ENCODE peak calls at places on chromosomes 2 and 18, in eight cellular contexts. One of them, this sample, is unnamed.

GRCh38 chr2:122704109-122704563 is 948.7 kb downstream of the TSN start:
- DNase-seq in neural crest cell: no peak
- DNase-seq in fibroblast of lung: no peak
- DNase-seq in AG10803: peak
- DNase-seq in CD4-positive, alpha-beta memory T cell: no peak
- DNase-seq in left ventricle myocardium superior: no peak
- DNase-seq in HTR-8/SVneo: no peak
- DNase-seq in Right ventricle myocardium superior: no peak
- DNase-seq in this sample: no peak

GRCh38 chr2:158381205-158381604 is 75.3 kb downstream of the CCDC148 start:
- DNase-seq in neural crest cell: no peak
- DNase-seq in fibroblast of lung: no peak
- DNase-seq in AG10803: no peak
- DNase-seq in CD4-positive, alpha-beta memory T cell: no peak
- DNase-seq in left ventricle myocardium superior: no peak
- DNase-seq in HTR-8/SVneo: no peak
- DNase-seq in Right ventricle myocardium superior: no peak
- DNase-seq in this sample: no peak

GRCh38 chr2:175834472-175834871 is 167.6 kb downstream of the LNPK start:
- DNase-seq in neural crest cell: peak
- DNase-seq in fibroblast of lung: peak
- DNase-seq in AG10803: no peak
- DNase-seq in CD4-positive, alpha-beta memory T cell: no peak
- DNase-seq in left ventricle myocardium superior: no peak
- DNase-seq in HTR-8/SVneo: no peak
- DNase-seq in Right ventricle myocardium superior: no peak
- DNase-seq in this sample: no peak

GRCh38 chr2:8872821-8873432 is 35.5 kb upstream of the KIDINS220 start:
- DNase-seq in neural crest cell: no peak
- DNase-seq in fibroblast of lung: peak
- DNase-seq in AG10803: peak
- DNase-seq in CD4-positive, alpha-beta memory T cell: no peak
- DNase-seq in left ventricle myocardium superior: no peak
- DNase-seq in HTR-8/SVneo: peak
- DNase-seq in Right ventricle myocardium superior: no peak
- DNase-seq in this sample: peak

GRCh38 chr2:160943429-160943828 is 216.8 kb upstream of the TANK start:
- DNase-seq in neural crest cell: no peak
- DNase-seq in fibroblast of lung: no peak
- DNase-seq in AG10803: no peak
- DNase-seq in CD4-positive, alpha-beta memory T cell: no peak
- DNase-seq in left ventricle myocardium superior: no peak
- DNase-seq in HTR-8/SVneo: no peak
- DNase-seq in Right ventricle myocardium superior: no peak
- DNase-seq in this sample: no peak

GRCh38 chr2:67825476-67825875 is 237.3 kb downstream of the C1D start:
- DNase-seq in neural crest cell: no peak
- DNase-seq in fibroblast of lung: peak
- DNase-seq in AG10803: peak
- DNase-seq in CD4-positive, alpha-beta memory T cell: no peak
- DNase-seq in left ventricle myocardium superior: no peak
- DNase-seq in HTR-8/SVneo: peak
- DNase-seq in Right ventricle myocardium superior: no peak
- DNase-seq in this sample: no peak

GRCh38 chr2:39091535-39091934 is 29.3 kb downstream of the SOS1 start:
- DNase-seq in neural crest cell: no peak
- DNase-seq in fibroblast of lung: no peak
- DNase-seq in AG10803: no peak
- DNase-seq in CD4-positive, alpha-beta memory T cell: no peak
- DNase-seq in left ventricle myocardium superior: no peak
- DNase-seq in HTR-8/SVneo: no peak
- DNase-seq in Right ventricle myocardium superior: no peak
- DNase-seq in this sample: no peak

GRCh38 chr2:119119076-119119710 is 39.4 kb downstream of the C1QL2 start:
- DNase-seq in neural crest cell: no peak
- DNase-seq in fibroblast of lung: no peak
- DNase-seq in AG10803: no peak
- DNase-seq in CD4-positive, alpha-beta memory T cell: no peak
- DNase-seq in left ventricle myocardium superior: no peak
- DNase-seq in HTR-8/SVneo: no peak
- DNase-seq in Right ventricle myocardium superior: no peak
- DNase-seq in this sample: no peak

GRCh38 chr2:132615329-132616085 is 54.5 kb downstream of the LYPD1 start:
- DNase-seq in neural crest cell: no peak
- DNase-seq in fibroblast of lung: no peak
- DNase-seq in AG10803: no peak
- DNase-seq in CD4-positive, alpha-beta memory T cell: no peak
- DNase-seq in left ventricle myocardium superior: no peak
- DNase-seq in HTR-8/SVneo: no peak
- DNase-seq in Right ventricle myocardium superior: no peak
- DNase-seq in this sample: no peak

GRCh38 chr18:79403723-79404566 is 8.2 kb downstream of the NFATC1 start:
- DNase-seq in neural crest cell: no peak
- DNase-seq in fibroblast of lung: no peak
- DNase-seq in AG10803: peak
- DNase-seq in CD4-positive, alpha-beta memory T cell: no peak
- DNase-seq in left ventricle myocardium superior: peak
- DNase-seq in HTR-8/SVneo: no peak
- DNase-seq in Right ventricle myocardium superior: peak
- DNase-seq in this sample: no peak

GRCh38 chr2:113974727-113975126 is 84.8 kb downstream of the ACTR3 start:
- DNase-seq in neural crest cell: no peak
- DNase-seq in fibroblast of lung: no peak
- DNase-seq in AG10803: no peak
- DNase-seq in CD4-positive, alpha-beta memory T cell: no peak
- DNase-seq in left ventricle myocardium superior: no peak
- DNase-seq in HTR-8/SVneo: no peak
- DNase-seq in Right ventricle myocardium superior: no peak
- DNase-seq in this sample: no peak

GRCh38 chr2:227443889-227444568 is 27.9 kb upstream of the AGFG1 start:
- DNase-seq in neural crest cell: no peak
- DNase-seq in fibroblast of lung: no peak
- DNase-seq in AG10803: no peak
- DNase-seq in CD4-positive, alpha-beta memory T cell: no peak
- DNase-seq in left ventricle myocardium superior: no peak
- DNase-seq in HTR-8/SVneo: no peak
- DNase-seq in Right ventricle myocardium superior: no peak
- DNase-seq in this sample: no peak

GRCh38 chr2:152561251-152561650 is 156.0 kb downstream of the PRPF40A start:
- DNase-seq in neural crest cell: no peak
- DNase-seq in fibroblast of lung: no peak
- DNase-seq in AG10803: no peak
- DNase-seq in CD4-positive, alpha-beta memory T cell: no peak
- DNase-seq in left ventricle myocardium superior: no peak
- DNase-seq in HTR-8/SVneo: no peak
- DNase-seq in Right ventricle myocardium superior: no peak
- DNase-seq in this sample: no peak

GRCh38 chr18:33440011-33440383 is 524 bp downstream of the CCDC178 start:
- DNase-seq in neural crest cell: peak
- DNase-seq in fibroblast of lung: peak
- DNase-seq in AG10803: peak
- DNase-seq in CD4-positive, alpha-beta memory T cell: no peak
- DNase-seq in left ventricle myocardium superior: peak
- DNase-seq in HTR-8/SVneo: no peak
- DNase-seq in Right ventricle myocardium superior: no peak
- DNase-seq in this sample: no peak

GRCh38 chr2:43070676-43071491 is 155.5 kb downstream of the ZFP36L2 start:
- DNase-seq in neural crest cell: peak
- DNase-seq in fibroblast of lung: no peak
- DNase-seq in AG10803: no peak
- DNase-seq in CD4-positive, alpha-beta memory T cell: no peak
- DNase-seq in left ventricle myocardium superior: peak
- DNase-seq in HTR-8/SVneo: no peak
- DNase-seq in Right ventricle myocardium superior: no peak
- DNase-seq in this sample: no peak

GRCh38 chr2:38371235-38371634 is 5.8 kb downstream of the ATL2 start:
- DNase-seq in neural crest cell: no peak
- DNase-seq in fibroblast of lung: no peak
- DNase-seq in AG10803: no peak
- DNase-seq in CD4-positive, alpha-beta memory T cell: no peak
- DNase-seq in left ventricle myocardium superior: no peak
- DNase-seq in HTR-8/SVneo: no peak
- DNase-seq in Right ventricle myocardium superior: no peak
- DNase-seq in this sample: no peak

GRCh38 chr2:200966770-200967169 is 3.3 kb upstream of the ORC2 start:
- DNase-seq in neural crest cell: no peak
- DNase-seq in fibroblast of lung: peak
- DNase-seq in AG10803: peak
- DNase-seq in CD4-positive, alpha-beta memory T cell: no peak
- DNase-seq in left ventricle myocardium superior: no peak
- DNase-seq in HTR-8/SVneo: peak
- DNase-seq in Right ventricle myocardium superior: no peak
- DNase-seq in this sample: peak

GRCh38 chr2:237097326-237097910 is 11.7 kb downstream of the COPS8 start:
- DNase-seq in neural crest cell: no peak
- DNase-seq in fibroblast of lung: no peak
- DNase-seq in AG10803: peak
- DNase-seq in CD4-positive, alpha-beta memory T cell: no peak
- DNase-seq in left ventricle myocardium superior: no peak
- DNase-seq in HTR-8/SVneo: no peak
- DNase-seq in Right ventricle myocardium superior: no peak
- DNase-seq in this sample: no peak

GRCh38 chr18:57210101-57210661 is 63.3 kb downstream of the BOD1L2 start:
- DNase-seq in neural crest cell: peak
- DNase-seq in fibroblast of lung: peak
- DNase-seq in AG10803: peak
- DNase-seq in CD4-positive, alpha-beta memory T cell: no peak
- DNase-seq in left ventricle myocardium superior: peak
- DNase-seq in HTR-8/SVneo: peak
- DNase-seq in Right ventricle myocardium superior: peak
- DNase-seq in this sample: peak

GRCh38 chr18:3995476-3996102 is 459.5 kb downstream of the DLGAP1 start:
- DNase-seq in neural crest cell: peak
- DNase-seq in fibroblast of lung: peak
- DNase-seq in AG10803: peak
- DNase-seq in CD4-positive, alpha-beta memory T cell: peak
- DNase-seq in left ventricle myocardium superior: no peak
- DNase-seq in HTR-8/SVneo: peak
- DNase-seq in Right ventricle myocardium superior: no peak
- DNase-seq in this sample: peak

GRCh38 chr2:27390822-27391679 is 10.5 kb upstream of the ZNF513 start:
- DNase-seq in neural crest cell: no peak
- DNase-seq in fibroblast of lung: no peak
- DNase-seq in AG10803: no peak
- DNase-seq in CD4-positive, alpha-beta memory T cell: peak
- DNase-seq in left ventricle myocardium superior: no peak
- DNase-seq in HTR-8/SVneo: no peak
- DNase-seq in Right ventricle myocardium superior: no peak
- DNase-seq in this sample: no peak

GRCh38 chr18:22493255-22493654 is 75.5 kb upstream of the CTAGE1 start:
- DNase-seq in neural crest cell: no peak
- DNase-seq in fibroblast of lung: no peak
- DNase-seq in AG10803: no peak
- DNase-seq in CD4-positive, alpha-beta memory T cell: no peak
- DNase-seq in left ventricle myocardium superior: no peak
- DNase-seq in HTR-8/SVneo: no peak
- DNase-seq in Right ventricle myocardium superior: no peak
- DNase-seq in this sample: no peak

GRCh38 chr18:26535630-26536029 is 12.7 kb downstream of the KCTD1 start:
- DNase-seq in neural crest cell: no peak
- DNase-seq in fibroblast of lung: no peak
- DNase-seq in AG10803: no peak
- DNase-seq in CD4-positive, alpha-beta memory T cell: no peak
- DNase-seq in left ventricle myocardium superior: no peak
- DNase-seq in HTR-8/SVneo: no peak
- DNase-seq in Right ventricle myocardium superior: no peak
- DNase-seq in this sample: no peak